ENCODE peak calls at places on chromosomes 3 and 15, in seven cellular contexts. D is esophagus squamous epithelium, S is heart left ventricle, X is epithelial cell of esophagus, O is cardiac muscle cell, M is epithelial cell of proximal tubule, L is OCI-LY7. A is an unnamed sample.

GRCh38 chr15:72242775-72243370 is 11.9 kb upstream of the PKM start:
- DNase-seq in M (no peak), O (no peak), X (no peak), L (no peak), S (no peak), D (no peak), A (no peak)

GRCh38 chr3:127790580-127791183 is 31.6 kb downstream of the MGLL start:
- DNase-seq in L (no peak), M (no peak), D (no peak), S (no peak), O (no peak), X (no peak), A (no peak)

GRCh38 chr15:100131321-100132224 is 210.2 kb downstream of the ADAMTS17 start:
- DNase-seq in O (peak; percentile 37), L (no peak), S (peak; percentile 79), D (no peak), M (no peak), X (peak; percentile 32), A (peak; percentile 56)

GRCh38 chr3:46852839-46853355 is 10.3 kb downstream of the MYL3 start:
- DNase-seq in S (peak; percentile 40), M (no peak), O (no peak), D (no peak), L (no peak), X (no peak), A (no peak)

GRCh38 chr15:73017987-73018386 is 34.3 kb upstream of the NEO1 start:
- DNase-seq in X (no peak), M (no peak), S (no peak), O (no peak), D (no peak), L (no peak), A (no peak)

GRCh38 chr15:52480990-52481389 is 47.7 kb downstream of the MYO5A start:
- DNase-seq in L (peak; percentile 51), O (no peak), X (no peak), D (no peak), M (no peak), S (no peak), A (no peak)

GRCh38 chr3:36494461-36495109 is 114.3 kb downstream of the STAC start:
- DNase-seq in D (no peak), M (peak; percentile 78), X (peak; percentile 73), O (no peak), S (no peak), L (no peak), A (no peak)

GRCh38 chr15:82186748-82187415 is 75.7 kb downstream of the EFL1 start:
- DNase-seq in L (no peak), M (no peak), D (no peak), S (no peak), X (no peak), O (no peak), A (peak; percentile 41)

GRCh38 chr3:25944328-25944727 is 154.4 kb downstream of the OXSM start:
- DNase-seq in M (no peak), X (no peak), S (no peak), L (no peak), O (no peak), D (no peak), A (no peak)

GRCh38 chr15:25687276-25687675 is 175.9 kb downstream of the ATP10A start:
- DNase-seq in M (no peak), D (no peak), X (no peak), S (no peak), O (no peak), L (no peak), A (no peak)

GRCh38 chr3:55607844-55608243 is 120.7 kb upstream of the WNT5A start:
- DNase-seq in M (no peak), X (no peak), O (no peak), D (no peak), S (no peak), L (no peak), A (peak; percentile 68)

DNA sequence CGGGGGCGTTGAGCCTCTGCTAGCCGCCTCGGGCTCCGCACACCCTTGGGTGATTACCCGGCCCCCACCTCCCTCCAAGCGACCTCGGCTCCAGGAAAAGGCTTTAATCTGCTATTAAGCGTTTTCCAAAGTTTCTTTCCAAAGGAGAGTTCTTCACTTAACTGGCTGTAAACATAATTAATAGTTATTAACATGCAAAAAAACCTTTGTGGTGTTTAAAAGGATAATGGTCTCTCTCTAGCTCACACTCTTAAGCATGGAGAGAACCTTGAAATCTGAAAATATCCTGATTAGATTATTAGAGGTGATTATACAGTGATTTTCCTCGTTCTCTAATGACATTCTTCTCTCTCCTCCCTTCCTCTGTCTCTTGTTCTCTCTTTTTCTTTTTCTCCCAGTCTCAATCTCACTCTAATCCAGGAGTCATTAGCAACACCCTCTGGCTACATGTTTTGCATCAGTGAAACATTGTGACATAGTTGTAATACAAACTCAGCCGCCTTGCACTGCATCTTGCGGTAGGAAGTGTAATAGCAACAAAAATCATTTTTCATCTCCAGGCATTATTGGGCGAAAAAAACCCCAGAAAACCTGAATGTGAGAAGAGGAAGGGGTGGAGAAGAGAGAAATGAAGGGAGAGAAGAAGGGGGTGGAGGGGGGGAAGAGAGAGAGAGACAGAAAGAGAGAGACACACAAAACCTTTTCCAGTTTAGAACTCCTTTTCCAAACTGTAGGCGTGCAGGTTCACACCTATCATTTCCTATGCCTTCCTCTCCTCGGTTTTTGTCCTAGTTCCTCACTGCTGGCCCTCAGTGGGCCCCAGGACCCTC is 24.4 kb downstream of the NR2F2 start:
- DNase-seq in M (no peak), L (no peak), O (no peak), X (peak; percentile 87), D (no peak), S (no peak), A (no peak)
- TF ChIP-seq CTCF in M (peak; percentile 51), L (no peak), O (peak; percentile 57), X (peak; percentile 67), D (peak; percentile 54), S (peak; percentile 14), A (no peak)

DNA sequence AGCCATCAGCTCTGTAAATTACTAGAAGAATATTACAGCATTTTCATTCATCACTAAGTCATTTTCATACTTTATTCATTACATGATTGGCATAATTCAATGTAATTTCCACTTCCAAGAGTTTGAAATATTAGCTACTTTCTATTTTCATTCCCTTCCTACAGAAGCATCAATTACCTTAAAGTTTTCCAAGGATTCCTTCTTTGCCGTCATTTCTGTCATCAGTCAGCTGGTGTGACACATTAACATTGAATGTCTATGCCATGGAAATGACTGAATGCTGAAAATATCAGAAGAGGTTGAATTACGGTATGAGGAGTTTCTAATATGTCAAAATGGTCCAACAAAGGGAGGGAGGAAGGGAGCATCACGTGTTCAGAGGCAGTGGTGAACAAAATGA is 718.2 kb upstream of the GRM7 start:
- DNase-seq in X (no peak), S (no peak), O (no peak), D (no peak), M (no peak), L (no peak), A (no peak)
- TF ChIP-seq CTCF in X (no peak), S (no peak), O (no peak), D (no peak), M (no peak), L (no peak), A (no peak)

DNA sequence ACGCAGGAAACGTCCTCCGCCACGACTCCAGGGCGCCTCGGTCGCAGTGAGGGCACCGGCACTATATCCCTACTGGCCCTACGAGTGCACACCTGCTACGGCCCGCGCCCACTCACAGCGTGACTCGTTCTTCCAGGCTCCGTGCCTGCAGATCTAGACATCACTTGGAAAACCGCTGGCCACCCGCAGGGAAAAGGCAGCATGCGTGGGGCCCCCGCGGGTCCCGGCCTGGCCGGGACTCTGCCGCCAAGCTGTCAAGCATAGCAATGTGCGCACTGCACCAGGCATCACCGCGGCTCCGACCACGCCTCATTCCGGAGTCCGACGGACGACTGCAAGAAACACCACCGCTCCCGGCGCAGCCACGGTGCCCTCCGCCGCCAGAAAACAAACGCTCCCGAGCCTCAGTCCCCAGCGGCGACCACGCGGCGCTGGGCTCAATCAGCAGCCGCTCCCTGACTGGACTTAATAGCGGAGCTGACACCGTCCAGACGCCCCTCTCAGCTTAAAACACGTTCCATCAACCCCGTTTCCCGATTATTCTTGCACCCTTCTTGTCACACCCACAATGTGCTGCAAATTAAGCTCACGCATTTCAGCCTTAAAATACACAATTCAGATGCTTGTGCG is 984 bp downstream of the CYFIP1 start:
- DNase-seq in M (no peak), D (no peak), S (peak; percentile 64), X (peak; percentile 73), O (peak; percentile 63), L (no peak), A (peak; percentile 77)
- TF ChIP-seq CTCF in M (no peak), D (no peak), S (no peak), X (no peak), O (no peak), L (no peak), A (no peak)

DNA sequence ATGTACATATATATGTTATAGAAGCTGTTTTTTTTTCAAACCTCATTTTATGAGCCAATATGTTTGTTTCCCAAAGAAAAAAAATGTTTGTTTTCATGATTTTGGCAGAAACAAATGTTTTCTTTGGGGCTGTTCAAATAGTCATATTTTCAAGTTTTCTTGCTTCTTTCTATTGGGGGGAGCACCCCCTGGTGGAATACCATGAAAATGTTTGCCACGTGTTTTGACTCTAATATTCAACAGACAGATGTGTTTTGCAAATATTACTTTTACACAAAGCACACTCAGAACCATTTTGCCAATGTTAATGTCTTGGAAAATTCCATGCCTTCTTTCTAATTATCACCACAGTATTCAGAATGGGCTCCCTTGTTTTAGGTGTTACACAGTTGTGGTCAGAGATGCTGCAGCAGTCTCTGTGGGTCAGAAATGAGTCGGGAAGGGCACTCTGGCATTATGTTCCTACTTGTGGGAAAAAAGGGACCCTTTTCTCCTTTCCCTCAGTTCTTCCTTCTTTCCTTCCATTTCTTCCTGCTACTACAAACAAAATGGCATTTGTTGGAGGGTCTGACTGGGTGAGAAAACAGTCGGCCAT is 817.0 kb downstream of the TUSC7 start:
- DNase-seq in X (peak; percentile 35), D (no peak), O (peak; percentile 22), M (no peak), S (no peak), L (peak; percentile 22), A (no peak)
- TF ChIP-seq CTCF in X (peak; percentile 56), D (peak; percentile 35), O (peak; percentile 61), M (peak; percentile 74), S (peak; percentile 45), L (peak; percentile 85), A (peak; percentile 26)

A was measured in GM13976.